ENCODE peak calls at places on chromosomes 12 and 14, in seven cellular contexts. K is fibroblast of pulmonary artery; I is foreskin fibroblast; A is AG10803; O is fibroblast of lung; W is CD8-positive, alpha-beta memory T cell; H is gastrocnemius medialis. F is an unnamed sample.

GRCh38 chr14:26845106-26845818 is 247.4 kb upstream of the NOVA1 start:
- DNase-seq in A (no peak), O (no peak), W (no peak), K (no peak), H (no peak), I (no peak), F (no peak)

GRCh38 chr14:102731871-102732800 is 45.1 kb upstream of the TRAF3 start:
- DNase-seq in H (no peak), O (no peak), A (no peak), W (no peak), I (no peak), K (no peak), F (no peak)

GRCh38 chr12:6229224-6229748 is 29.1 kb downstream of the CD9 start:
- DNase-seq in O (peak), K (no peak), I (peak), H (no peak), W (no peak), A (no peak), F (no peak)

GRCh38 chr12:30824311-30824710 is 69.6 kb upstream of the CAPRIN2 start:
- DNase-seq in K (no peak), O (no peak), A (no peak), H (no peak), W (no peak), I (no peak), F (no peak)

GRCh38 chr14:89015016-89015415 is 190.6 kb downstream of the TTC8 start:
- DNase-seq in O (peak), H (no peak), I (no peak), A (no peak), W (no peak), K (peak), F (no peak)

GRCh38 chr12:19694627-19695026 is 255.3 kb downstream of the AEBP2 start:
- DNase-seq in H (no peak), K (peak), A (peak), I (no peak), O (peak), W (no peak), F (no peak)

GRCh38 chr14:90553921-90554336 is 157.1 kb downstream of the CALM1 start:
- DNase-seq in H (no peak), O (no peak), A (no peak), K (no peak), W (no peak), I (no peak), F (no peak)

GRCh38 chr12:38543151-38543550 is 226.6 kb downstream of the ALG10B start:
- DNase-seq in O (no peak), K (no peak), W (no peak), A (no peak), H (no peak), I (no peak), F (no peak)

GRCh38 chr12:62983594-62983993 is 48.6 kb upstream of the PPM1H start:
- DNase-seq in O (no peak), A (no peak), I (no peak), K (no peak), H (no peak), W (no peak), F (no peak)

GRCh38 chr14:59333668-59334067 is 131.5 kb downstream of the GPR135 start:
- DNase-seq in O (peak), I (peak), K (peak), A (peak), H (peak), W (no peak), F (no peak)

GRCh38 chr14:102516531-102517411 is 7.2 kb upstream of the ANKRD9 start:
- DNase-seq in A (no peak), H (no peak), O (no peak), W (peak), K (no peak), I (no peak), F (peak)

GRCh38 chr12:112656141-112656540 is 135.4 kb upstream of the RPH3A start:
- DNase-seq in O (no peak), W (no peak), H (no peak), A (no peak), K (no peak), I (no peak), F (no peak)

GRCh38 chr12:62738105-62738504 is 196.8 kb downstream of the PPM1H start:
- DNase-seq in A (no peak), H (no peak), K (no peak), W (no peak), O (no peak), I (no peak), F (no peak)

GRCh38 chr12:19755141-19755540 is 315.8 kb downstream of the AEBP2 start:
- DNase-seq in O (no peak), H (no peak), W (no peak), I (no peak), A (peak), K (no peak), F (no peak)

GRCh38 chr12:67424784-67425183 is 155.6 kb downstream of the CAND1 start:
- DNase-seq in A (no peak), O (no peak), K (no peak), I (no peak), H (no peak), W (no peak), F (no peak)

GRCh38 chr14:99537399-99537798 is 56.2 kb downstream of the CCNK start:
- DNase-seq in A (peak), H (no peak), W (no peak), K (peak), O (peak), I (peak), F (no peak)

GRCh38 chr12:68224613-68225285 is 861 bp downstream of the IL26 start:
- DNase-seq in W (no peak), H (no peak), K (peak), I (peak), A (peak), O (peak), F (no peak)

GRCh38 chr14:38730420-38730819 is 372.6 kb downstream of the SEC23A start:
- DNase-seq in H (no peak), O (no peak), A (no peak), W (no peak), I (no peak), K (no peak), F (no peak)

GRCh38 chr12:94849411-94849976 is 154.0 kb downstream of the NDUFA12 start:
- DNase-seq in K (no peak), W (no peak), H (no peak), I (no peak), A (no peak), O (no peak), F (no peak)

GRCh38 chr12:56385873-56386272 is 23.2 kb upstream of the APOF start:
- DNase-seq in A (no peak), K (peak), W (no peak), H (no peak), O (no peak), I (peak), F (no peak)

GRCh38 chr14:104078031-104078455 is 7.5 kb upstream of the ASPG start:
- DNase-seq in A (peak), O (peak), I (peak), W (peak), H (peak), K (peak), F (peak)

GRCh38 chr14:89543420-89543790 is 126.4 kb upstream of the FOXN3 start:
- DNase-seq in W (no peak), K (no peak), A (peak), H (no peak), I (no peak), O (peak), F (no peak)

GRCh38 chr14:64098120-64098519 is 196.1 kb downstream of the ESR2 start:
- DNase-seq in I (no peak), W (no peak), O (no peak), H (no peak), K (no peak), A (no peak), F (no peak)

GRCh38 chr14:40252817-40253447 is 820.7 kb upstream of the FBXO33 start:
- DNase-seq in A (no peak), O (no peak), I (no peak), W (no peak), K (no peak), H (no peak), F (no peak)
- H3K4me3 ChIP-seq in A (no peak), O (no peak), I (no peak), W (no peak), K (no peak), H (no peak), F (no peak)

GRCh38 chr14:70926187-70926830 is 19.1 kb downstream of the PCNX1 start:
- DNase-seq in W (peak), O (no peak), I (no peak), A (no peak), H (no peak), K (no peak), F (no peak)
- H3K4me3 ChIP-seq in W (no peak), O (no peak), I (no peak), A (no peak), H (no peak), K (no peak), F (no peak)

GRCh38 chr14:32934891-32935633 is 3.6 kb upstream of the NPAS3 start:
- DNase-seq in K (no peak), W (no peak), I (no peak), O (no peak), H (no peak), A (peak), F (no peak)
- H3K4me3 ChIP-seq in K (peak), W (no peak), I (peak), O (no peak), H (peak), A (peak), F (no peak)

DNA sequence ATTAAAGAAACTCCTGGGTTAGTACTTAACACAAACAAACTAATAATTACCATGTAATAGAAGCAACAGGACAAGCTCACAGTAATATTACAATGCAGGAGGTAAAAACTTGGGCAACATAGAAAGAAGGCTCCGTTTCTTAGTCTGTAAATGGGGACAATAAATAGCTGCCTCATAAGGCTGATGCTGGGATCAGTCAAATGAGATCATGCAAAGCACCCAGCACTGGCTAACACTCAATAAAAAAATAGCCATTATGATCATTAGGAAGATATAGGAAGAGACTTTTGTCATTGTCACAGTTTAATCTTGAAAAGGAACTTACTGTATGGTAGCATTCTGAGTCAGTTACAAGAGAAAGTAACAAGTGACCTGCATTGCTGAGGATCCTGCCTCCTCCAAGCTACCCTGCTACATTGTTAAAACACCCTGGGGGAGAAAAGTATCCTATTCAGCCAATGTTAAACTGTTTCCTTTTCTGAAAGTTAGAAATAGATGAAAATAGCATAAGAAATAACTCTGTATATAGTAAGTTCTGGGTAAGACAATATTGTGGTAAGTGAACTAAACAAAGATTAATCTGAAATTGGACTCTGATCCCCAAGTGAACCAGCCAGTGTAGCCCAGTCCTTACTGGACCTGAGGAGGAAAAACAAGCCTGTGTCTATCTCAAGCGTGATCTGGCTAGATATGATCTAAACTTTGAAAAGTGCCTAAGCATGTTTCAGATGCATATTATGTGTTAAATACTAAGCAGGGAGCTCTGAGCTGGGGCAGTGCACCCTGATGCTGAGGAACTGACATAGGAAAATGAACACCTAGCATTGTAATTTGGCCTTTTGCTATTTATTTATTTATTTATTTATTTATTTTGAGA is 3.6 kb upstream of the NUDT4 start:
- DNase-seq in A (no peak), O (no peak), I (no peak), H (no peak), K (no peak), W (no peak), F (no peak)
- H3K4me3 ChIP-seq in A (no peak), O (no peak), I (no peak), H (no peak), K (no peak), W (no peak), F (no peak)

DNA sequence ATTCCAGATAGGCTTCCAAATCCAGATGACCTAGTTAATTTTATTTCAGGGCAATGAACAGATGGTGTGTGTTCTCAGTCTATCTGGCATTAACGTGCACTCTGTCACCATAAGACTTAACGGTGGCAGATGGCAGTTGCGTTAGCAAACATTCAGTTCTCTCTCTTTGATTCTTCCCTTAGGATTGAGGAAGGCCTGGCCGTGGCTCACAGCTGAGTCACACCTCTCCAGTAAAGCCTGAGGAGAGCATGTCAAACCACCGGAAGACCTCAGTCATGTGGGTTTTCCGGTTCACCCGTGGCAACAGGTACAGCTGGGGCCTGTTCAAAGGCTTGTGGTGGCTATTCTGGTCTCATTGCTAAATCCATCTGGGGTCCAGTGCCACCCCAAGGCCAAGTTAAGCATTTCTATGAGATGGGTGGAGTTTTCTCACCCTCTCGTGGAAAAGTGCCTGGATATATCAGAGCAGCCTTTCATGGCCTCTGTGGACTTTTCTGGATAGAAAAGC is 545.1 kb upstream of the ATP2B1 start:
- DNase-seq in I (peak), K (peak), H (peak), W (peak), A (peak), O (peak), F (peak)
- H3K4me3 ChIP-seq in I (no peak), K (no peak), H (no peak), W (no peak), A (no peak), O (no peak), F (no peak)

DNA sequence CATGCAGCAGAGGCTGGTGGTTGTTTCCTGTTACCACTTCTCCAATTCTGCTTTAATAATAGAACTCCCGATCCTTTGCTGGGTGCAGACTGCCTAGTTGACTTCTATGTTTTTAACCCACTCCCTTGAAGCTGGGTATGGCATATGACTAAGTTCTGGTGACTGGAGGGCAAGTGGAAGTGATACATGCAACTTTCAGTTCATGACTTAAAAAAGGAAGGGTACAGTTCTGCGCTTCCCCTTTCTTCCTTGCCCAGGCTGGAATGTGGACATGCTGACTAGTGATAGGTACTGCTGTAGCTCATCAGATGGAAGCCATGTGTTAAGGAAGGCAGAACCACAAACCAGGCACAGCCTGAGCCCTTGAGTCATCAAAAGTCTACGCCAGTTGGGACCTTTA is 2.4 kb upstream of the A2M start:
- DNase-seq in H (peak), K (no peak), O (no peak), A (peak), I (no peak), W (no peak), F (peak)
- H3K4me3 ChIP-seq in H (no peak), K (no peak), O (no peak), A (no peak), I (no peak), W (no peak), F (no peak)

GRCh38 chr12:49533331-49533730 is 5.5 kb upstream of the KCNH3 start:
- DNase-seq in O (no peak), A (no peak), K (no peak), W (no peak), I (no peak), H (no peak), F (no peak)
- H3K4me3 ChIP-seq in O (no peak), A (no peak), K (no peak), W (no peak), I (no peak), H (no peak), F (no peak)

DNA sequence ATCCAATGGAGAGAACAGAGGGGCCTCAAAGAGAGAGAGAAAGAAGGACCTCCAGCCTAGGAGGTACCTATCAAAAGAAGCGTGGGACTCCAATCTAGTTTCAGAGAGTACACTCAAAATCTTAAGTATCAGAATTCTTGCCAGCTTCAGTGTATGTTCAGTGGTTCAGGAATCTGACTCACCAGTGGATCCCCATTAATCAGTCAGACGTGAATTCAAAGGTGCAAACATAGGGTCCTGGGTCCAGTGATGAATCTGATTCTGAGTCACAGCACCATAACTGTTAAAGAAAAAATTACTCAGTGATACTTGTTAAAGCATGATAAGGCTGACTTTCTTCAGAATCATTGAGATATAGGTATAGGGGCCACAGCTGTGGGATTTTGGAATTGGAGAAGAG is 33.2 kb downstream of the ETNK1 start:
- DNase-seq in K (peak), O (peak), I (peak), A (peak), W (no peak), H (no peak), F (no peak)
- H3K4me3 ChIP-seq in K (no peak), O (no peak), I (no peak), A (no peak), W (no peak), H (no peak), F (no peak)

GRCh38 chr12:45987339-45987726 is 3.0 kb downstream of the SCAF11 start:
- DNase-seq in I (no peak), K (no peak), W (no peak), O (no peak), H (no peak), A (no peak), F (no peak)
- H3K4me3 ChIP-seq in I (no peak), K (no peak), W (no peak), O (no peak), H (no peak), A (no peak), F (peak)

GRCh38 chr12:126219139-126219538 is 1153.9 kb downstream of the AACS start:
- DNase-seq in A (no peak), H (no peak), O (no peak), W (no peak), K (no peak), I (no peak), F (no peak)
- H3K4me3 ChIP-seq in A (no peak), H (no peak), O (no peak), W (no peak), K (no peak), I (no peak), F (no peak)

F was measured in GM06990.